ENCODE peak calls at places on chromosomes 5 and 9, in four cellular contexts. R is activated T-helper 1 cell treated with Interleukin-2 at 50 U/mL for 16 hours; M is GM23248; U is activated T-cell treated with anti-CD3 and anti-CD28 coated beads, Interleukin-2, amount 50 U/mL, for 24 hours. Y is an unnamed sample.

GRCh38 chr9:77961541-77961940 is 70.1 kb downstream of the GNAQ start:
- DNase-seq in M (peak), U (no peak), R (no peak), Y (no peak)

GRCh38 chr9:126979461-126979860 is 64.9 kb downstream of the RALGPS1 start:
- DNase-seq in U (no peak), R (no peak), M (no peak), Y (no peak)

GRCh38 chr5:139964266-139964993 is 78.7 kb downstream of the NRG2 start:
- DNase-seq in M (no peak), U (no peak), R (no peak), Y (no peak)

GRCh38 chr9:122084276-122084675 is 8.8 kb downstream of the TTLL11 start:
- DNase-seq in R (no peak), M (no peak), U (no peak), Y (no peak)

GRCh38 chr5:51345106-51345505 is 38.1 kb upstream of the ISL1 start:
- DNase-seq in R (no peak), M (peak), U (no peak), Y (no peak)

GRCh38 chr5:173458819-173459218 is 130.6 kb upstream of the STC2 start:
- DNase-seq in U (no peak), M (peak), R (no peak), Y (no peak)

GRCh38 chr9:131627846-131628820 is 82.8 kb downstream of the PRRT1B start:
- DNase-seq in M (no peak), R (peak), U (peak), Y (peak)

GRCh38 chr9:31355965-31356364 is 1028.5 kb upstream of the ACO1 start:
- DNase-seq in R (no peak), U (no peak), M (no peak), Y (no peak)

GRCh38 chr5:40603378-40603777 is 76.3 kb upstream of the PTGER4 start:
- DNase-seq in R (no peak), U (no peak), M (peak), Y (no peak)

GRCh38 chr9:131744171-131744714 is 4.4 kb upstream of the RAPGEF1 start:
- DNase-seq in U (no peak), R (no peak), M (peak), Y (no peak)

GRCh38 chr9:134823623-134824022 is 57.0 kb upstream of the FCN2 start:
- DNase-seq in U (no peak), M (no peak), R (no peak), Y (no peak)

GRCh38 chr5:178340637-178341036 is 108.0 kb upstream of the PHYKPL start:
- DNase-seq in U (no peak), R (no peak), M (no peak), Y (no peak)

GRCh38 chr9:123614503-123615258 is 258.7 kb downstream of the CRB2 start:
- DNase-seq in R (no peak), M (no peak), U (no peak), Y (no peak)

GRCh38 chr5:85648495-85648894 is 969.2 kb upstream of the COX7C start:
- DNase-seq in R (no peak), M (no peak), U (no peak), Y (no peak)

GRCh38 chr9:109916316-109916715 is 136.3 kb downstream of the PALM2AKAP2 start:
- DNase-seq in M (no peak), U (no peak), R (no peak), Y (no peak)

GRCh38 chr9:137070906-137071275 is 534 bp upstream of the SAPCD2 start:
- DNase-seq in U (no peak), R (no peak), M (no peak), Y (no peak)

GRCh38 chr9:27436234-27436633 is 87.9 kb upstream of the IFNK start:
- DNase-seq in R (no peak), M (no peak), U (no peak), Y (no peak)